ENCODE peak calls at places on chromosomes 5 and 9, in six cellular contexts. T is cardiac fibroblast; A is stimulated activated CD8-positive, alpha-beta memory T cell treated with anti-CD3 and anti-CD28 coated beads, Interleukin-2, amount 100 ng/mL, for 48 hours; I is right lobe of liver; M is kidney tubule cell; N is iPS-NIHi11. P is an unnamed sample.

GRCh38 chr5:87127426-87127825 is 140.3 kb upstream of the RASA1 start:
- DNase-seq in T (no peak), A (no peak), I (no peak), M (peak), N (no peak), P (no peak)

GRCh38 chr9:117783828-117784227 is 79.6 kb downstream of the TLR4 start:
- DNase-seq in T (no peak), A (no peak), I (no peak), M (peak), N (no peak), P (no peak)

GRCh38 chr9:132193227-132194110 is 31.6 kb downstream of the NTNG2 start:
- DNase-seq in T (no peak), A (no peak), I (no peak), M (no peak), N (no peak), P (no peak)

GRCh38 chr9:89649045-89649691 is 44.4 kb downstream of the GADD45G start:
- DNase-seq in T (no peak), A (no peak), I (peak), M (no peak), N (no peak), P (no peak)

GRCh38 chr5:6885581-6885980 is 172.3 kb downstream of the TENT4A start:
- DNase-seq in T (no peak), A (no peak), I (no peak), M (no peak), N (no peak), P (no peak)

GRCh38 chr5:6504677-6505414 is 56.2 kb downstream of the UBE2QL1 start:
- DNase-seq in T (no peak), A (no peak), I (no peak), M (no peak), N (no peak), P (no peak)

GRCh38 chr9:96038914-96039313 is 163.4 kb downstream of the ERCC6L2 start:
- DNase-seq in T (no peak), A (no peak), I (no peak), M (no peak), N (no peak), P (no peak)

GRCh38 chr5:163809480-163809879 is 304.1 kb downstream of the MAT2B start:
- DNase-seq in T (peak), A (no peak), I (no peak), M (no peak), N (no peak), P (peak)

GRCh38 chr5:139708877-139709586 is 60.9 kb downstream of the CXXC5 start:
- DNase-seq in T (peak), A (no peak), I (no peak), M (peak), N (peak), P (no peak)

GRCh38 chr5:140038373-140038957 is 4.6 kb downstream of the NRG2 start:
- DNase-seq in T (peak), A (no peak), I (no peak), M (peak), N (no peak), P (no peak)

GRCh38 chr9:23587433-23587832 is 238.6 kb downstream of the ELAVL2 start:
- DNase-seq in T (no peak), A (no peak), I (no peak), M (peak), N (no peak), P (no peak)

GRCh38 chr9:123996731-123997421 is 14.7 kb upstream of the LHX2 start:
- DNase-seq in T (peak), A (peak), I (peak), M (no peak), N (no peak), P (no peak)

GRCh38 chr9:33161589-33162132 is 5.5 kb downstream of the B4GALT1 start:
- DNase-seq in T (peak), A (no peak), I (no peak), M (peak), N (no peak), P (peak)

GRCh38 chr5:176621661-176622079 is 8.7 kb downstream of the SNCB start:
- DNase-seq in T (peak), A (no peak), I (no peak), M (no peak), N (no peak), P (no peak)

GRCh38 chr5:146018461-146019375 is 82.3 kb downstream of the SH3RF2 start:
- DNase-seq in T (no peak), A (no peak), I (no peak), M (no peak), N (no peak), P (no peak)

GRCh38 chr5:169121631-169122420 is 179.1 kb downstream of the SLIT3 start:
- DNase-seq in T (peak), A (no peak), I (no peak), M (no peak), N (no peak), P (no peak)

GRCh38 chr9:90905079-90905478 is 103.5 kb downstream of the SYK start:
- DNase-seq in T (no peak), A (no peak), I (no peak), M (peak), N (no peak), P (no peak)

GRCh38 chr5:109038209-109038840 is 290.6 kb downstream of the FER start:
- DNase-seq in T (peak), A (no peak), I (no peak), M (peak), N (no peak), P (no peak)

GRCh38 chr9:73667749-73668148 is 516.1 kb downstream of the ANXA1 start:
- DNase-seq in T (no peak), A (no peak), I (no peak), M (no peak), N (peak), P (no peak)

GRCh38 chr9:109403116-109403515 is 82.3 kb upstream of the EPB41L4B start:
- DNase-seq in T (no peak), A (no peak), I (no peak), M (peak), N (no peak), P (no peak)

GRCh38 chr5:160457255-160457654 is 35.6 kb downstream of the PTTG1 start:
- DNase-seq in T (no peak), A (no peak), I (no peak), M (no peak), N (no peak), P (no peak)

GRCh38 chr9:82271099-82271498 is 282.5 kb downstream of the SPATA31D1 start:
- DNase-seq in T (peak), A (no peak), I (no peak), M (no peak), N (no peak), P (no peak)

GRCh38 chr5:173281910-173282309 is 46.3 kb downstream of the STC2 start:
- DNase-seq in T (peak), A (no peak), I (no peak), M (no peak), N (peak), P (peak)

GRCh38 chr9:106916491-106917235 is 53.7 kb downstream of the ZNF462 start:
- DNase-seq in T (peak), A (no peak), I (no peak), M (peak), N (peak), P (no peak)

GRCh38 chr5:17837757-17838156 is 203.5 kb downstream of the TAF11L14 start:
- DNase-seq in T (no peak), A (no peak), I (no peak), M (no peak), N (no peak), P (no peak)

GRCh38 chr5:169127431-169127830 is 173.5 kb downstream of the SLIT3 start:
- DNase-seq in T (no peak), A (no peak), I (no peak), M (no peak), N (no peak), P (no peak)

GRCh38 chr5:140710899-140711552 is 10.8 kb downstream of the ZMAT2 start:
- DNase-seq in T (peak), A (peak), I (peak), M (peak), N (peak), P (peak)

GRCh38 chr9:108473209-108474112 is 382.3 kb downstream of the ACTL7B start:
- DNase-seq in T (peak), A (no peak), I (no peak), M (peak), N (no peak), P (no peak)

GRCh38 chr9:127683723-127684122 is 23.1 kb upstream of the CFAP157 start:
- DNase-seq in T (no peak), A (no peak), I (no peak), M (peak), N (no peak), P (no peak)

GRCh38 chr5:16901038-16901644 is 34.9 kb downstream of the MYO10 start:
- DNase-seq in T (no peak), A (no peak), I (no peak), M (no peak), N (peak), P (no peak)

GRCh38 chr5:84603557-84604185 is 219.0 kb upstream of the EDIL3 start:
- DNase-seq in T (peak), A (no peak), I (no peak), M (no peak), N (no peak), P (no peak)

GRCh38 chr9:18438300-18438925 is 35.5 kb upstream of the ADAMTSL1 start:
- DNase-seq in T (peak), A (no peak), I (peak), M (peak), N (peak), P (no peak)

GRCh38 chr9:108903437-108904103 is 30.4 kb downstream of the ELP1 start:
- DNase-seq in T (no peak), A (no peak), I (no peak), M (no peak), N (no peak), P (no peak)

GRCh38 chr5:142016576-142016975 is 3.7 kb upstream of the GNPDA1 start:
- DNase-seq in T (no peak), A (no peak), I (no peak), M (peak), N (no peak), P (no peak)

GRCh38 chr9:99113418-99114048 is 8.6 kb downstream of the TGFBR1 start:
- DNase-seq in T (no peak), A (no peak), I (no peak), M (no peak), N (no peak), P (no peak)

P was measured in D341Med.